ENCODE peak calls at places on chromosomes 16 and 17, in four cellular contexts. P is RWPE1, C is choroid plexus epithelial cell, I is MM.1S. L is an unnamed sample.

GRCh38 chr17:68381076-68381900 is 76.0 kb downstream of the WIPI1 start:
- DNase-seq in C (peak), P (no peak), I (no peak), L (no peak)

GRCh38 chr17:49490271-49490670 is 4.8 kb upstream of the NGFR start:
- DNase-seq in I (no peak), C (no peak), P (no peak), L (no peak)

GRCh38 chr16:88763502-88764053 is 21.4 kb downstream of the PIEZO1 start:
- DNase-seq in P (no peak), I (no peak), C (no peak), L (no peak)

GRCh38 chr16:66741971-66742396 is 9.4 kb downstream of the DYNC1LI2 start:
- DNase-seq in P (no peak), C (peak), I (no peak), L (no peak)

GRCh38 chr17:42953669-42954068 is 10.6 kb downstream of the AARSD1 start:
- DNase-seq in C (peak), I (no peak), P (no peak), L (no peak)

GRCh38 chr17:57373756-57374155 is 117.4 kb downstream of the MSI2 start:
- DNase-seq in I (no peak), C (no peak), P (no peak), L (no peak)

GRCh38 chr16:12706628-12707027 is 97.1 kb downstream of the CPPED1 start:
- DNase-seq in I (no peak), C (no peak), P (no peak), L (no peak)

GRCh38 chr16:49586466-49586865 is 212.9 kb downstream of the C16orf78 start:
- DNase-seq in P (no peak), C (no peak), I (no peak), L (no peak)

GRCh38 chr17:7029659-7030058 is 6.2 kb upstream of the SLC16A13 start:
- DNase-seq in I (peak), C (no peak), P (no peak), L (no peak)

GRCh38 chr17:78672880-78673371 is 95.7 kb upstream of the DNAH17 start:
- DNase-seq in C (no peak), P (no peak), I (no peak), L (no peak)

GRCh38 chr17:3678095-3678820 is 9.6 kb downstream of the EMC6 start:
- DNase-seq in C (no peak), P (no peak), I (peak), L (no peak)

GRCh38 chr17:45757431-45758218 is 26.5 kb upstream of the CRHR1 start:
- DNase-seq in C (no peak), I (no peak), P (no peak), L (no peak)

GRCh38 chr17:43822566-43823190 is 10.3 kb downstream of the MPP3 start:
- DNase-seq in P (no peak), I (no peak), C (no peak), L (no peak)

GRCh38 chr17:28970879-28971278 is 19.6 kb upstream of the PHF12 start:
- DNase-seq in I (no peak), C (no peak), P (no peak), L (no peak)

GRCh38 chr16:1481906-1482835 is 6.6 kb downstream of the PTX4 start:
- DNase-seq in C (no peak), I (no peak), P (no peak), L (no peak)

GRCh38 chr16:51393381-51394005 is 242.4 kb upstream of the SALL1 start:
- DNase-seq in C (no peak), I (no peak), P (no peak), L (no peak)

GRCh38 chr16:20740007-20740883 is 1.4 kb downstream of the THUMPD1 start:
- DNase-seq in I (peak), C (peak), P (peak), L (no peak)

GRCh38 chr17:36592316-36592710 is 634 bp downstream of the DHRS11 start:
- DNase-seq in I (no peak), P (peak), C (peak), L (no peak)

GRCh38 chr16:59849716-59850115 is 1115.6 kb upstream of the GOT2 start:
- DNase-seq in P (no peak), I (no peak), C (no peak), L (no peak)
- TF ChIP-seq CTCF in P (no peak), I (no peak), C (no peak), L (no peak)

GRCh38 chr16:46974352-46974751 is 878 bp upstream of the DNAJA2 start:
- DNase-seq in P (peak), I (peak), C (peak), L (peak)
- TF ChIP-seq CTCF in P (no peak), I (no peak), C (no peak), L (no peak)

GRCh38 chr16:82736161-82736697 is 109.5 kb downstream of the CDH13 start:
- DNase-seq in P (no peak), C (no peak), I (no peak), L (no peak)
- TF ChIP-seq CTCF in P (no peak), C (no peak), I (no peak), L (no peak)

DNA sequence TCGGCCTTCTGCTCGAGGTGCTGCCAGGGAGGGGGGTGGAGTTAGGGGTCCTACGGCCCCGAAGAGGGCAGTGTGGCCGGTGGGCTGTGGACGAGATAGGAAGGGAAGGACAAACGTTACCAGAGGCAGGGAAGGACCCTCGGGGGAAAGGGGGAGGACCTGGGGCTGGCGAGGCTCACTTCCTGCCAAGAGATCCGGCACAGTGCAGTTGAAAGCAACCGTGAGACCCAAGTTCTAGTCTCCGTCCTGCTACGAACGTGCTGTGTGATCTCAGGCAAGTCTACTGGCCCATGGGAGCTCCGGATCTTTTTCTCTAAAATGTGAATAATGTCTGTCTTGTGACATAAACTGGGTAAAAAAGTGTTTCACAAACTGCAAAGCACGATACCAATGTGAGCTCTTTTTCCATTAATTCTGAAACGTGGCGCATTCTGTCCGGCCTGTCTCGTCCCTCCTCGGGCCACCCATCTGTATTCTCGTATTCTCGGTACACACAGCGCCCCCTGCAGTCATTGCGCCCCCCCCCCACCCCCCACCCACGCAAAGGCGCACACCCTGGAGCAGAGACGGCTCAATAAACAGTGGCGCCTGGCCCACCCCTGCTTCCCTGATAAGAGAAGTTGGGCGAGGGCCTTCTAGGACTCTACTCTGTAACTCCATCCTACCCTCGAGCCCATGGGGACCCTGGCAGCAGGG is 8.8 kb downstream of the CYGB start:
- DNase-seq in I (no peak), C (peak), P (no peak), L (no peak)
- TF ChIP-seq CTCF in I (no peak), C (peak), P (no peak), L (no peak)